ENCODE peak calls at places on chromosomes 5 and 9, in seven cellular contexts. M is esophagus squamous epithelium, S is astrocyte of the spinal cord, C is endothelial cell, Z is NCI-H510A, N is myocyte, D is tibial artery. G is an unnamed sample.
A peak's percentile ranks its signal among the peaks of the same experiment; 100 is the strongest.

GRCh38 chr9:105357937-105358336 is 89.9 kb upstream of the FSD1L start:
- DNase-seq in M (no peak), S (no peak), C (no peak), Z (no peak), N (no peak), D (no peak), G (no peak)

GRCh38 chr9:95124582-95125359 is 192.7 kb downstream of the FANCC start:
- DNase-seq in M (no peak), S (no peak), C (peak; percentile 26), Z (no peak), N (no peak), D (no peak), G (no peak)

GRCh38 chr9:131492070-131492469 is 10.6 kb upstream of the POMT1 start:
- DNase-seq in M (no peak), S (no peak), C (no peak), Z (no peak), N (peak; percentile 31), D (no peak), G (no peak)

GRCh38 chr9:123953601-123954011 is 23.7 kb upstream of the DENND1A start:
- DNase-seq in M (no peak), S (no peak), C (no peak), Z (no peak), N (peak; percentile 35), D (no peak), G (no peak)

GRCh38 chr5:69270827-69271226 is 36.1 kb downstream of the CDK7 start:
- DNase-seq in M (no peak), S (no peak), C (no peak), Z (no peak), N (no peak), D (no peak), G (no peak)

GRCh38 chr9:92666912-92667532 is 2.9 kb downstream of the IPPK start:
- DNase-seq in M (no peak), S (no peak), C (no peak), Z (no peak), N (no peak), D (no peak), G (no peak)

GRCh38 chr9:123360161-123361085 is 4.4 kb downstream of the CRB2 start:
- DNase-seq in M (no peak), S (no peak), C (peak; percentile 86), Z (peak; percentile 87), N (no peak), D (no peak), G (peak; percentile 69)

GRCh38 chr9:22111871-22112247 is 102.8 kb upstream of the CDKN2B start:
- DNase-seq in M (no peak), S (peak; percentile 92), C (no peak), Z (no peak), N (peak; percentile 42), D (no peak), G (no peak)

GRCh38 chr9:99197987-99198386 is 23.8 kb downstream of the ALG2 start:
- DNase-seq in M (no peak), S (no peak), C (no peak), Z (no peak), N (no peak), D (no peak), G (no peak)

GRCh38 chr5:118270506-118270905 is 717.8 kb downstream of the DTWD2 start:
- DNase-seq in M (no peak), S (no peak), C (no peak), Z (no peak), N (no peak), D (no peak), G (no peak)

GRCh38 chr9:111957856-111958631 is 61.4 kb downstream of the UGCG start:
- DNase-seq in M (no peak), S (peak; percentile 97), C (no peak), Z (no peak), N (peak; percentile 91), D (peak; percentile 31), G (no peak)

GRCh38 chr9:72753261-72753893 is 199.5 kb downstream of the ALDH1A1 start:
- DNase-seq in M (no peak), S (peak; percentile 33), C (no peak), Z (no peak), N (peak; percentile 18), D (no peak), G (no peak)

GRCh38 chr5:763397-763796 is 21.1 kb downstream of the ZDHHC11B start:
- DNase-seq in M (no peak), S (no peak), C (no peak), Z (no peak), N (no peak), D (no peak), G (no peak)

GRCh38 chr5:89377752-89378455 is 494.9 kb upstream of the MEF2C start:
- DNase-seq in M (no peak), S (no peak), C (no peak), Z (peak; percentile 0), N (no peak), D (no peak), G (no peak)

GRCh38 chr5:40678021-40678939 is 1.4 kb upstream of the PTGER4 start:
- DNase-seq in M (no peak), S (no peak), C (no peak), Z (no peak), N (peak; percentile 41), D (no peak), G (no peak)

GRCh38 chr9:20683351-20684034 is 566 bp upstream of the FOCAD start:
- DNase-seq in M (no peak), S (peak; percentile 63), C (no peak), Z (no peak), N (peak; percentile 53), D (peak; percentile 88), G (peak; percentile 62)

GRCh38 chr9:70574222-70574837 is 159.9 kb upstream of the KLF9 start:
- DNase-seq in M (no peak), S (peak; percentile 79), C (no peak), Z (no peak), N (no peak), D (peak; percentile 73), G (no peak)